ENCODE peak calls at places on chromosomes 13 and 19, in eight cellular contexts. One of them, this sample, is unnamed.

GRCh38 chr13:28002886-28003698 is 14.6 kb upstream of the URAD start:
- DNase-seq in adipocyte: no peak
- DNase-seq in astrocyte of the spinal cord: no peak
- DNase-seq in sigmoid colon: no peak
- DNase-seq in GM23338: no peak
- DNase-seq in CD8-positive, alpha-beta T cell: no peak
- DNase-seq in PC-3: no peak
- DNase-seq in Peyer's patch: no peak
- DNase-seq in this sample: no peak

GRCh38 chr19:34828156-34828555 is 55.1 kb upstream of the ZNF599 start:
- DNase-seq in PC-3: no peak
- DNase-seq in sigmoid colon: no peak
- DNase-seq in CD8-positive, alpha-beta T cell: no peak
- DNase-seq in adipocyte: no peak
- DNase-seq in GM23338: no peak
- DNase-seq in Peyer's patch: no peak
- DNase-seq in astrocyte of the spinal cord: no peak
- DNase-seq in this sample: no peak

GRCh38 chr19:27846944-27847343 is 1366.0 kb downstream of the UQCRFS1 start:
- DNase-seq in sigmoid colon: no peak
- DNase-seq in adipocyte: no peak
- DNase-seq in Peyer's patch: no peak
- DNase-seq in CD8-positive, alpha-beta T cell: no peak
- DNase-seq in GM23338: no peak
- DNase-seq in astrocyte of the spinal cord: no peak
- DNase-seq in PC-3: no peak
- DNase-seq in this sample: no peak

GRCh38 chr13:113149711-113150544 is 8.5 kb upstream of the PROZ start:
- DNase-seq in PC-3: no peak
- DNase-seq in sigmoid colon: no peak
- DNase-seq in GM23338: no peak
- DNase-seq in Peyer's patch: no peak
- DNase-seq in astrocyte of the spinal cord: no peak
- DNase-seq in adipocyte: no peak
- DNase-seq in CD8-positive, alpha-beta T cell: no peak
- DNase-seq in this sample: no peak

GRCh38 chr19:40366697-40367561 is 18.4 kb downstream of the PLD3 start:
- DNase-seq in astrocyte of the spinal cord: peak
- DNase-seq in GM23338: peak
- DNase-seq in PC-3: no peak
- DNase-seq in CD8-positive, alpha-beta T cell: no peak
- DNase-seq in sigmoid colon: no peak
- DNase-seq in adipocyte: no peak
- DNase-seq in Peyer's patch: no peak
- DNase-seq in this sample: no peak

GRCh38 chr19:36916991-36917390 is 859 bp downstream of the ZNF568 start:
- DNase-seq in adipocyte: no peak
- DNase-seq in Peyer's patch: no peak
- DNase-seq in PC-3: no peak
- DNase-seq in GM23338: peak
- DNase-seq in astrocyte of the spinal cord: peak
- DNase-seq in CD8-positive, alpha-beta T cell: no peak
- DNase-seq in sigmoid colon: no peak
- DNase-seq in this sample: peak

GRCh38 chr13:113793718-113794085 is 34.7 kb downstream of the TMEM255B start:
- DNase-seq in adipocyte: no peak
- DNase-seq in sigmoid colon: no peak
- DNase-seq in CD8-positive, alpha-beta T cell: no peak
- DNase-seq in PC-3: no peak
- DNase-seq in astrocyte of the spinal cord: no peak
- DNase-seq in GM23338: no peak
- DNase-seq in Peyer's patch: no peak
- DNase-seq in this sample: no peak

GRCh38 chr19:1503089-1503924 is 9.5 kb downstream of the ADAMTSL5 start:
- DNase-seq in astrocyte of the spinal cord: no peak
- DNase-seq in PC-3: peak
- DNase-seq in adipocyte: peak
- DNase-seq in sigmoid colon: peak
- DNase-seq in Peyer's patch: peak
- DNase-seq in CD8-positive, alpha-beta T cell: peak
- DNase-seq in GM23338: peak
- DNase-seq in this sample: peak

GRCh38 chr19:41328818-41329220 is 18.8 kb downstream of the CCDC97 start:
- DNase-seq in astrocyte of the spinal cord: no peak
- DNase-seq in adipocyte: no peak
- DNase-seq in sigmoid colon: no peak
- DNase-seq in Peyer's patch: no peak
- DNase-seq in PC-3: no peak
- DNase-seq in GM23338: no peak
- DNase-seq in CD8-positive, alpha-beta T cell: no peak
- DNase-seq in this sample: no peak

GRCh38 chr13:106156468-106156867 is 379.0 kb downstream of the EFNB2 start:
- DNase-seq in astrocyte of the spinal cord: peak
- DNase-seq in CD8-positive, alpha-beta T cell: no peak
- DNase-seq in GM23338: no peak
- DNase-seq in Peyer's patch: no peak
- DNase-seq in sigmoid colon: no peak
- DNase-seq in adipocyte: peak
- DNase-seq in PC-3: peak
- DNase-seq in this sample: peak

GRCh38 chr13:34155931-34156607 is 338.1 kb downstream of the RFC3 start:
- DNase-seq in PC-3: peak
- DNase-seq in Peyer's patch: no peak
- DNase-seq in sigmoid colon: no peak
- DNase-seq in CD8-positive, alpha-beta T cell: no peak
- DNase-seq in astrocyte of the spinal cord: peak
- DNase-seq in GM23338: no peak
- DNase-seq in adipocyte: peak
- DNase-seq in this sample: peak

GRCh38 chr19:49820125-49820524 is 2.0 kb downstream of the MED25 start:
- DNase-seq in PC-3: no peak
- DNase-seq in sigmoid colon: no peak
- DNase-seq in astrocyte of the spinal cord: no peak
- DNase-seq in adipocyte: no peak
- DNase-seq in CD8-positive, alpha-beta T cell: no peak
- DNase-seq in GM23338: no peak
- DNase-seq in Peyer's patch: no peak
- DNase-seq in this sample: peak

GRCh38 chr19:35000647-35001501 is 751 bp downstream of the GRAMD1A start:
- DNase-seq in CD8-positive, alpha-beta T cell: peak
- DNase-seq in GM23338: peak
- DNase-seq in Peyer's patch: peak
- DNase-seq in astrocyte of the spinal cord: peak
- DNase-seq in PC-3: peak
- DNase-seq in sigmoid colon: no peak
- DNase-seq in adipocyte: peak
- DNase-seq in this sample: peak

GRCh38 chr19:10604460-10604980 is 17.4 kb upstream of the AP1M2 start:
- DNase-seq in astrocyte of the spinal cord: no peak
- DNase-seq in GM23338: no peak
- DNase-seq in CD8-positive, alpha-beta T cell: peak
- DNase-seq in sigmoid colon: no peak
- DNase-seq in Peyer's patch: peak
- DNase-seq in adipocyte: no peak
- DNase-seq in PC-3: peak
- DNase-seq in this sample: no peak

DNA sequence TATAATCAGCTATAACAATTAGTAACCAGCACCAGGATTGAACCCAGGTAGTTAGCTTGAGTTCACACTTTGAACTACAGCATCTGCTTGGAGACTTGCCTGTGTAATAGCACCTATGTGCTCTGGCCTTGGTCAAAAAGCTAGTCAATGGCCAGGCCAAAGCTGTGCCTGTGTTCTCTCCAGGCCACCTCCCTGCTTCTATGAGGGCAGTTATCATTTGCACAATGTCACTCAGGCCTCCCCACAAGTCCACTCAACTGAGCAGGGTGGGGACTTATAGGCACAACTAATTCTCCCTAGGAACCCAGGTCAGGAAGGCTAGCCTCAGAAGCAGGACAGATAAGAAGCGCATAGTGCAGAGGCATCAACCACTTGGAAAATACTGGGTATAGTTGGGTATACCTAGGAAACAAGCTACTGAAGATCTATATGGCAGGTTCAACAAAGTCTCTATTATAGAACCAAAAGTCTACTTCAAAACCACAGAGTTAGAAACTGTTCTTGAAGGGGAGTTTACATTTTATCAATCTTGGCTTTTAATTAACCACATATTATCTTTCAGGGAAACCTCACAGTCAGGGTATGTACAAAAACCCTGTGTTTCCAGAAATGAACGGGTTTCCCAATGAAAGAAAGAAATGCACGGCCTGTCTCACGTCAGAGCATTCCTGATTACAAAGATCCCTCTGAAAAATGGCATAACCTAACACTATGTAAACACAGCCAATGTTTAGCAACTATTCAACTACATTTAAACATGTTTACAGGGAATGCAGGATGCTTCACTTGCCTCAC is 140.9 kb downstream of the ABCC4 start:
- DNase-seq in adipocyte: peak
- DNase-seq in astrocyte of the spinal cord: no peak
- DNase-seq in Peyer's patch: no peak
- DNase-seq in sigmoid colon: no peak
- DNase-seq in GM23338: no peak
- DNase-seq in CD8-positive, alpha-beta T cell: no peak
- DNase-seq in PC-3: peak
- DNase-seq in this sample: peak
- H3K4me3 ChIP-seq in adipocyte: no peak
- H3K4me3 ChIP-seq in astrocyte of the spinal cord: no peak
- H3K4me3 ChIP-seq in Peyer's patch: no peak
- H3K4me3 ChIP-seq in sigmoid colon: no peak
- H3K4me3 ChIP-seq in GM23338: no peak
- H3K4me3 ChIP-seq in CD8-positive, alpha-beta T cell: no peak
- H3K4me3 ChIP-seq in PC-3: no peak
- H3K4me3 ChIP-seq in this sample: no peak

GRCh38 chr13:46383383-46383782 is 3.7 kb downstream of the RUBCNL start:
- DNase-seq in adipocyte: no peak
- DNase-seq in Peyer's patch: peak
- DNase-seq in CD8-positive, alpha-beta T cell: no peak
- DNase-seq in astrocyte of the spinal cord: no peak
- DNase-seq in sigmoid colon: no peak
- DNase-seq in PC-3: no peak
- DNase-seq in GM23338: no peak
- DNase-seq in this sample: no peak
- H3K4me3 ChIP-seq in adipocyte: no peak
- H3K4me3 ChIP-seq in Peyer's patch: no peak
- H3K4me3 ChIP-seq in CD8-positive, alpha-beta T cell: no peak
- H3K4me3 ChIP-seq in astrocyte of the spinal cord: no peak
- H3K4me3 ChIP-seq in sigmoid colon: no peak
- H3K4me3 ChIP-seq in PC-3: no peak
- H3K4me3 ChIP-seq in GM23338: no peak
- H3K4me3 ChIP-seq in this sample: no peak

DNA sequence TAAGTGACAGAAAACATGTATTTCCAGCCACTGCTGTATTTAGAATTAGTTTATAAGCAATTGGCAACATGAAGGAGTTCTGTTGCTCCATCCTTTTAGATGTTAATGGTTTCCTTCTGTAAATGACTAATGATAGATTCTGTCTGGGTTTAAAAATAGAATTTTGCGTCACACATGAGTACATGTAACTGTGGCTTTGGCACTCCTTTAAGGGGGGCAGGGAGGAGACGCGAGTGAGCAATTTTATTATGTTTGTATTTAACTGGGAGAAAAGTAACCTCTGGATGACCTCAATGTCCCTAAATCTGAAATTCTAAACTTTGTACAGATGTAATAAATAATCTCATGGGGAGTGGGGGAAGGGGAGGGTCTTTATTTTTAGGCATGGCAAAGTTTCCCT is 237.6 kb downstream of the RGCC start:
- DNase-seq in Peyer's patch: peak
- DNase-seq in astrocyte of the spinal cord: peak
- DNase-seq in CD8-positive, alpha-beta T cell: no peak
- DNase-seq in adipocyte: peak
- DNase-seq in GM23338: no peak
- DNase-seq in sigmoid colon: peak
- DNase-seq in PC-3: peak
- DNase-seq in this sample: peak
- H3K4me3 ChIP-seq in Peyer's patch: no peak
- H3K4me3 ChIP-seq in astrocyte of the spinal cord: no peak
- H3K4me3 ChIP-seq in CD8-positive, alpha-beta T cell: no peak
- H3K4me3 ChIP-seq in adipocyte: peak
- H3K4me3 ChIP-seq in GM23338: no peak
- H3K4me3 ChIP-seq in sigmoid colon: no peak
- H3K4me3 ChIP-seq in PC-3: peak
- H3K4me3 ChIP-seq in this sample: no peak

DNA sequence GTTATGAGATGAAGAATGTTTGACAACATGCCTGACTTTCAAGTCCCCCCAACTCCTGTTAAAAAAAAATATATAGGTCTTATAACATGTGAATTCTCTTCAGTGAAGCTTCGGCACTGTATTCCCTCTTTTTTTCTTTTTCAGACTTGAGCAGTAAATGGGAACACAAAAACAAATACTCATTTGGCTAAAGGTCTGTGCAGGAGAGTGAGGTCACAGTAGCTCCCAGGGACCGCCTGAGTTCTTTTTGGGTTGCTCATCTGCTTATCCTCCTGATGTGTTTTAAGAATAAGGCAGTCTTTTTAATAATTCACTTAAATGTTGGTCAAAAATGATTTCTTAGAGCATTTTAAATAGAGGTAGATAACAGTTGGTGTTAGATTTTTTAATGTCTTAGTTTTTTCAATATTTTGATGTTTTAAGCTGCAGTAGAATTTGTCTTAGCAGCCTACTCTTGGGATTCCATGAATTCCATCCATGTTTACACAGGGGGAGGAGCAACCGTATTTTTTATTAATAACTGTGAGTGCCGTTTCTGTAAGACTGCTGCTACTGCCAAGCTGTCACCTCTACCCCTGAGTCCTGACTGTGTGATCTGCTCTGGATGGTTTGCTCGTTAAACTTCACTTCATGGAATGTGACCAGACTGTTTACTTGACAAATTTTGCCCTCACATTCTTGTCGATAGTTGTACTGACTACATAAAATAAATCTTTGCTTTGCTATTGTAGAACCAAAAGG is 14.9 kb downstream of the HNRNPM start:
- DNase-seq in sigmoid colon: no peak
- DNase-seq in astrocyte of the spinal cord: peak
- DNase-seq in PC-3: peak
- DNase-seq in Peyer's patch: no peak
- DNase-seq in GM23338: no peak
- DNase-seq in adipocyte: peak
- DNase-seq in CD8-positive, alpha-beta T cell: no peak
- DNase-seq in this sample: peak
- H3K4me3 ChIP-seq in sigmoid colon: no peak
- H3K4me3 ChIP-seq in astrocyte of the spinal cord: no peak
- H3K4me3 ChIP-seq in PC-3: peak
- H3K4me3 ChIP-seq in Peyer's patch: no peak
- H3K4me3 ChIP-seq in GM23338: no peak
- H3K4me3 ChIP-seq in adipocyte: peak
- H3K4me3 ChIP-seq in CD8-positive, alpha-beta T cell: no peak
- H3K4me3 ChIP-seq in this sample: no peak